ENCODE peak calls at places on chromosomes 4 and X, in six cellular contexts. S, Y, D, B, L and X are unnamed samples. For H3K9me3, the result is how much of the 10 kb centered on the place peaks cover.

GRCh38 chr4:133000012-133000411 is 149.1 kb upstream of the PCDH10 start:
- DNase-seq in S (no peak), Y (no peak), D (no peak), B (peak), L (no peak), X (no peak)

GRCh38 chr4:106569151-106570029 is 200.8 kb upstream of the GIMD1 start:
- DNase-seq in S (no peak), Y (no peak), D (no peak), B (peak), L (no peak), X (no peak)

GRCh38 chr4:107991945-107992625 is 2.4 kb downstream of the HADH start:
- DNase-seq in S (no peak), Y (no peak), D (no peak), B (peak), L (no peak), X (no peak)

GRCh38 chr4:54054501-54054900 is 9.9 kb downstream of the CHIC2 start:
- DNase-seq in S (no peak), Y (no peak), D (no peak), B (no peak), L (no peak), X (no peak)

GRCh38 chrX:68659385-68659784 is 11.9 kb downstream of the STARD8 start:
- DNase-seq in S (no peak), Y (no peak), D (no peak), B (no peak), L (no peak), X (no peak)

GRCh38 chr4:182897601-182898478 is 19.3 kb downstream of the DCTD start:
- DNase-seq in S (no peak), Y (no peak), D (no peak), B (no peak), L (peak), X (no peak)

GRCh38 chr4:2104556-2105345 is 45.6 kb downstream of the NAT8L start:
- DNase-seq in S (no peak), Y (no peak), D (no peak), B (no peak), L (no peak), X (no peak)

GRCh38 chrX:124035657-124036056 is 74.2 kb downstream of the STAG2 start:
- DNase-seq in S (no peak), Y (no peak), D (no peak), B (no peak), L (no peak), X (no peak)

GRCh38 chr4:41590591-41590990 is 52.6 kb downstream of the LIMCH1 start:
- DNase-seq in S (no peak), Y (no peak), D (no peak), B (no peak), L (no peak), X (no peak)

GRCh38 chr4:102959503-102959902 is 60.0 kb downstream of the SLC9B1 start:
- DNase-seq in S (no peak), Y (no peak), D (no peak), B (no peak), L (no peak), X (no peak)

GRCh38 chr4:154024097-154024496 is 235.2 kb upstream of the SFRP2 start:
- DNase-seq in S (peak), Y (no peak), D (no peak), B (no peak), L (no peak), X (no peak)

GRCh38 chrX:131746491-131746968 is 202.7 kb downstream of the OR13H1 start:
- DNase-seq in S (no peak), Y (peak), D (peak), B (peak), L (no peak), X (peak)

GRCh38 chr4:184375027-184375426 is 99.3 kb downstream of the IRF2 start:
- DNase-seq in S (no peak), Y (no peak), D (no peak), B (peak), L (no peak), X (no peak)

GRCh38 chrX:66728818-66729271 is 90.0 kb upstream of the EDA2R start:
- DNase-seq in S (peak), Y (no peak), D (no peak), B (peak), L (peak), X (peak)

GRCh38 chrX:136390921-136391320 is 90.2 kb downstream of the ADGRG4 start:
- DNase-seq in S (no peak), Y (no peak), D (no peak), B (no peak), L (no peak), X (no peak)

GRCh38 chrX:1452497-1453389 is at the start of gene ASMTL:
- DNase-seq in S (peak), Y (no peak), D (peak), B (peak), L (peak), X (peak)

GRCh38 chrX:140431521-140431920 is 73.3 kb downstream of the SOX3 start:
- DNase-seq in S (no peak), Y (no peak), D (no peak), B (peak), L (no peak), X (no peak)

GRCh38 chr4:6916587-6917444 is 7.2 kb downstream of the TBC1D14 start:
- DNase-seq in S (no peak), Y (no peak), D (no peak), B (peak), L (no peak), X (peak)

GRCh38 chrX:23389196-23389792 is 54.6 kb downstream of the PTCHD1 start:
- DNase-seq in S (peak), Y (no peak), D (no peak), B (no peak), L (peak), X (no peak)

GRCh38 chr4:8726344-8726851 is 133.8 kb downstream of the CPZ start:
- DNase-seq in S (no peak), Y (no peak), D (no peak), B (no peak), L (peak), X (peak)

GRCh38 chrX:20267924-20268701 is 1.4 kb upstream of the RPS6KA3 start:
- DNase-seq in S (peak), Y (peak), D (peak), B (peak), L (peak), X (peak)
- H3K4me3 ChIP-seq in S (peak), Y (peak), D (peak), B (peak), L (peak), X (peak)

GRCh38 chr4:110395416-110395815 is 80.5 kb upstream of the ENPEP start:
- DNase-seq in S (no peak), Y (no peak), D (no peak), B (no peak), L (no peak), X (no peak)
- H3K27ac ChIP-seq in S (no peak), Y (no peak), D (no peak), B (no peak), L (no peak), X (no peak)

GRCh38 chr4:44070843-44071242 is 377.8 kb downstream of the KCTD8 start:
- DNase-seq in S (no peak), Y (no peak), D (no peak), B (no peak), L (no peak), X (no peak)
- H3K9me3 ChIP-seq in S (under half), Y (under half), D (under half), B (under half), L (under half), X (under half)

DNA sequence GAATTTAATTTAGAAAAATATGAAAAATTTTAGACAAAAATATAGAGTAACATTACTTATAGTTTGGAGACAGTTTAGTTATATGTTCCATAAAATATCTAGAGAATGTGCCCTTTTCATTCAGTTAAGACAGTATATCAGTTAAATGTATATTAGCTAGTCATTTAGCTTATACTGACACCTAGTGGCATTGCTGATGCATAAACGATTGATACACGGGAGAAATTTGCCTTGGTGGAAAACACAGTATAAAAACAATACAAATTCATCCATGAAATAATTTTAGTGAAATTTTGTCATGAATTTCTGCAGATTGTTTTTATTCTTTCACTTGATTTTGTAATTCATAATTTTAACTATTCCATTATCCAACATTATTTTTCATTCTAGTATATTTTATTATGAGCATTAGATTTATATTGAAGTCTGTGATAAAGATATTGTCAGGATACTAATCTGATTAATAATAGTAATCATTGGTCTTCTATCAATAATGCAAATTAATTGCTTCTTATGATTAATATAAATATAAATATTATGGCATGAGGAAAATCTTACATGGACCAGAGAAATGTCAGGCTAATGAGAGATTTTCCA is 219.0 kb downstream of the TLL1 start:
- DNase-seq in S (peak), Y (no peak), D (no peak), B (peak), L (no peak), X (no peak)
- H3K4me3 ChIP-seq in S (no peak), Y (no peak), D (no peak), B (no peak), L (no peak), X (no peak)

DNA sequence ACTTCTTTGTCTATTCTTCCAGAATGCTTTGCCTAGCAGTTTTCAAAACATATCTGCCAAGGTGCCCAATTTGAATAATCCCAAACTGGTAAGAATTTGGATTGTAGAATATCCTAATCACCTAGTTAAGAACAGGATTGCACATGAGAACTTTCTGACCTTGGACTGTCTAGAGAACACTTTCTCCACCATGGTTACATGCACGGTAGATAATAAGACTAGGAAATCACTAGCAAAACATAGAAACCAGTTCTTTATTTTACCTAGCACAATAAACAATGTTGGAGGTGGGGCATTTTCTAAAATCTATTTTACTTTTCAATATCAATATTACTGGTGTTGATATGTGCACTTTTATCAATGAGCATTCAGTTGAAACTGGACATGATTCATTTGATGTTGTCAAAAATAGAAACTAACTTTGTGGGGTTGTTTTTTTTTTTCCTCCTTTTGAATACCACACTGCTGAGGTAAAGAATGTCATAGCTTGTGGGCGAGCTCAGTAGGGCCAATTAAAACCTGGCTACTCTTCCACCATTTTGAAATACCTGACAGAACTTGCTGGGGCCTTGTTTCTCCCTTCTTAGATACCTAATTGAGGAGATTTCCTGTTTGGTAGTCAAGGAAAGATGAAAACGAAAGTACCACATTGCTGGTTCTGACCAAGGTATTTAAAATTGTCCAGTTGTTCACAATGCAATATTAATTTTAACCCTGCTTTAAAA is 10.4 kb downstream of the MID1IP1 start:
- DNase-seq in S (no peak), Y (no peak), D (no peak), B (peak), L (no peak), X (no peak)
- H3K27ac ChIP-seq in S (no peak), Y (no peak), D (no peak), B (no peak), L (no peak), X (no peak)

GRCh38 chr4:58111818-58112217 is 1001.6 kb upstream of the IGFBP7 start:
- DNase-seq in S (no peak), Y (no peak), D (no peak), B (no peak), L (no peak), X (no peak)
- H3K9me3 ChIP-seq in S (under half), Y (under half), D (under half), B (under half), L (under half), X (under half)

DNA sequence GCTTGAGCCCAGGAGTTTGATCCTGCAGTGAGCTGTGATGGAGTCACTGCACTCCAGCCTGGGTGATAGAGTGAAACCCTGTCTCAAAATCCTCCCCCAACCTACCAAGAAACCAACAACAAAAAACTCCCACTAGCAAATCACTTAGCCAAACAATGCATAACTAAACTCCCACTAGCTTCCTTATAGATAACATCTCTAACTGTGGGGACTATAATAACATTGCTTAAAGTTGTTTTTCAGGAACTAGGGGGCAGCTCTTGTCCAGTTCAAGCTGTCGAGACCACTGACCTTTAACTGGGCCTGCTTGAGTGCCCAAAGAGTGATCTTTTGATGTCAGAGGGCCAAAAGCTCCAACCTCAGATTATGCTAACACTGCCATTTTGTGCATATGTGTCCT is 81.7 kb downstream of the FREM3 start:
- DNase-seq in S (no peak), Y (no peak), D (no peak), B (no peak), L (no peak), X (no peak)
- H3K4me3 ChIP-seq in S (no peak), Y (no peak), D (no peak), B (no peak), L (no peak), X (no peak)

GRCh38 chr4:169268951-169269781 is 1.6 kb downstream of the SH3RF1 start:
- DNase-seq in S (no peak), Y (no peak), D (no peak), B (peak), L (no peak), X (no peak)
- H3K27ac ChIP-seq in S (no peak), Y (peak), D (peak), B (peak), L (peak), X (peak)

GRCh38 chr4:77327151-77327550 is 170.1 kb downstream of the CCNG2 start:
- DNase-seq in S (no peak), Y (no peak), D (no peak), B (no peak), L (no peak), X (no peak)

GRCh38 chr4:77336411-77337142 is 179.6 kb downstream of the CCNG2 start:
- DNase-seq in S (no peak), Y (no peak), D (no peak), B (no peak), L (no peak), X (no peak)

GRCh38 chr4:77332696-77333270 is 175.8 kb downstream of the CCNG2 start:
- DNase-seq in S (no peak), Y (no peak), D (no peak), B (no peak), L (no peak), X (no peak)
- H3K9me3 ChIP-seq in S (under half), Y (under half), D (under half), B (under half), L (under half), X (under half)